ENCODE peak calls at places on chromosomes 12 and 14, in nine cellular contexts. W, U, E, Y, S, M, K, F and N are unnamed samples.

GRCh38 chr12:4133636-4134433 is 139.7 kb upstream of the CCND2 start:
- DNase-seq in M (peak; percentile 59), F (no peak), K (no peak), E (no peak), Y (no peak), W (peak; percentile 41), S (no peak), U (no peak), N (no peak)

GRCh38 chr12:21818627-21819026 is 44.1 kb upstream of the KCNJ8 start:
- DNase-seq in F (no peak), Y (no peak), M (no peak), S (no peak), U (no peak), K (no peak), W (no peak), E (no peak), N (no peak)

GRCh38 chr14:98130691-98131090 is 1141.3 kb downstream of the BCL11B start:
- DNase-seq in S (no peak), W (no peak), F (no peak), M (no peak), Y (no peak), K (no peak), U (no peak), E (no peak), N (no peak)

GRCh38 chr12:49529409-49529808 is 9.4 kb upstream of the KCNH3 start:
- DNase-seq in Y (no peak), K (no peak), U (no peak), M (no peak), W (no peak), F (no peak), S (no peak), E (no peak), N (no peak)

GRCh38 chr14:68548194-68549056 is 244.4 kb downstream of the ZFP36L1 start:
- DNase-seq in F (peak; percentile 96), Y (peak; percentile 95), S (peak; percentile 92), U (peak; percentile 58), K (peak; percentile 80), E (peak; percentile 82), M (peak; percentile 98), W (peak; percentile 92), N (no peak)

GRCh38 chr12:49636574-49636973 is 13.2 kb downstream of the PRPF40B start:
- DNase-seq in M (peak; percentile 61), F (peak; percentile 15), U (no peak), S (peak; percentile 66), K (no peak), W (no peak), E (no peak), Y (peak; percentile 60), N (no peak)

GRCh38 chr14:85437143-85437542 is 92.8 kb upstream of the FLRT2 start:
- DNase-seq in K (peak; percentile 41), M (no peak), E (no peak), W (no peak), S (no peak), U (peak; percentile 20), F (no peak), Y (no peak), N (no peak)

GRCh38 chr14:72652179-72652578 is 241.7 kb downstream of the DPF3 start:
- DNase-seq in K (no peak), W (no peak), E (no peak), F (no peak), M (no peak), Y (no peak), S (no peak), U (no peak), N (no peak)

GRCh38 chr12:19613051-19613535 is 173.8 kb downstream of the AEBP2 start:
- DNase-seq in Y (no peak), F (no peak), K (no peak), W (no peak), S (no peak), M (no peak), U (no peak), E (no peak), N (no peak)

GRCh38 chr12:96261557-96261956 is 67.4 kb downstream of the ELK3 start:
- DNase-seq in E (no peak), U (no peak), F (no peak), W (no peak), Y (no peak), K (no peak), S (no peak), M (no peak), N (no peak)
- TF ChIP-seq POLR2A in E (no peak), U (no peak), F (no peak), W (no peak), Y (no peak), K (no peak), S (no peak), M (no peak), N (no peak)

DNA sequence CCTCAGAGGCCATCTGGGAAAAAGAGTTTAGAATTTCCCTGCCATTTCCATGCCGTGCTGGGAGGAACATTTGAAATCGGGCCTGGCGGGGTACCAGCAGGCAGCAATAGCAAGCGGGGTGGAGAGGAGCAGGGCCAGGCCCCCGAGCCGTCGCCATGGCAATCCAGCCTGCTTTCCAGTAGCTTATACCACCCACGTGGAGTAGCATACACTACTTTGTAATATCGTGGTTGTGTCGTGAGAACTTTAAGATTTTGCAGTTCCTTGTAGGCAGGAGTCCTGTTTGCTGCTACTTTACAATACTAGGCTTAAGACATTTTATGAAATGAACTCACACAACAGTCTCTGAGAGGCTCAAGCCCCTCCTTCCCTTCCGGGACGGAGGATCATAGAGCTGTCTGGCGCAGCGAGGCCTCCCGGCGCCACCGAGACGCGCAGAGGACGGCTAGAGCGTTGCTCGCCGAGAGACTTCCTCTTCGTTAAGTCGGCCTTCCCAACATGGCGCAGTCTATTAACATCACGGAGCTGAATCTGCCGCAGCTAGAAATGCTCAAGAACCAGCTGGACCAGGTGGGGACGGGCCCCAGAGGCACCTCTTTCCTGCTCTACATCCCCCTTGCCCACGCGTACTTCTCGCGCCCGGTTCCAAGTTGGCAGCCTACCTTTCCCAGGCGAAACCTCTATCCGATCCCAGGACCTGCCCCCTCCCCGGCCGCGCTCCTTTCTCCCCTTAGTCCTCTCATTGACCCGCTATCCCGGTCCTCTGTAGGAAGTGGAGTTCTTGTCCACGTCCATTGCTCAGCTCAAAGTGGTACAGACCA is at the start of gene PFDN5:
- DNase-seq in Y (peak; percentile 89), U (peak; percentile 91), S (peak; percentile 83), M (peak; percentile 97), F (peak; percentile 95), E (peak; percentile 82), K (peak; percentile 88), W (peak; percentile 90), N (peak; percentile 91)
- TF ChIP-seq POLR2A in Y (peak; percentile 63), U (peak; percentile 90), S (peak; percentile 62), M (no peak), F (peak; percentile 47), E (peak; percentile 88), K (peak; percentile 79), W (peak; percentile 49), N (peak; percentile 88)

GRCh38 chr14:81533536-81534343 is at the start of gene SEL1L:
- DNase-seq in E (peak; percentile 99), W (peak; percentile 100), S (peak; percentile 99), U (peak; percentile 99), Y (peak; percentile 100), K (peak; percentile 97), F (peak; percentile 100), M (peak; percentile 100), N (peak; percentile 99)
- TF ChIP-seq POLR2A in E (peak; percentile 29), W (peak; percentile 88), S (peak; percentile 56), U (peak; percentile 99), Y (peak; percentile 74), K (peak; percentile 86), F (peak; percentile 49), M (no peak), N (peak; percentile 88)

DNA sequence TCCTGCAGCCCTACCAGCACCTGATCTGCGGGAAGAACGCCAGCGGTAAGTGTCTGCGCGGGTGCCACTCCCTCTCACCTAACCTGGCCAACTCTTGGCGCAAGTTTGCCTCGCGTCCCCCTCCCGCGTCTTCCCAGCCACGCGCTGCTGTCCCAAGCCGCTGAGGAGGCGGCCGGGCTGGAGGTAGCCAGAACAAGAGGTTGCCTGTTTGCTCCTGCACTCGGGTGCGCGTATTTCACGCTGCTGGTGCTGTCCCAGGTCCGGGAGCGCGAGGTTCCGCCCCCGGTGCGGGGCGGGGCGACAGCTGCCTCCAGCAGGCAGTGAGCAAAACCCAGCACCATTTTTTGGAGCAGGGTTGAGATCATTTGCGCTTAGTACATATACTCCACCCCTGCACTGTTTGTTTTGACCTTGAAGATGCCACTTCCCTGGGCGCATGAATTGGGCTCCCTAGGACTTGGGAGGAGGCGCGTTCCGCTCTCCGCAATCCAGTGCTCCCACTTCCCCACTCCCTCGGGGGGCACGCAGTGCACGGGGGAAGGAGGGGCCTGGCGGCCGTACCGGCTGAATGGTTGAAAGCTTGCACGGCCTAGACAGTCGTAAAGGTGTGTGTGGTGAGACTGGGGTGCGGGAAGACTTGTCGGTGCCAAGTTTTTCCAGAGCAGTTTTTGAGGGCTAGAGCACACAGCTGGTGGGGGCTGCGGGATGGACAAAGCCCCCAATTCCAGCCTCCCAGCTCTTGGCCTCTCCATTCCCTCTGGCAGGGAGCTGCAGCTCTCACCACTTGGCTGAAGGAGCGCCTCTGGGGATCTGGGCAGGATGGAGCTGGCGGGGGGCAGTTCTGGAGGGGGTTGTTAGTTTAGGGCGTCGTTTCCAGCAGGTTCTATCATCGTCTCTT is 226.9 kb upstream of the CRY1 start:
- DNase-seq in S (no peak), W (peak; percentile 18), M (peak; percentile 89), K (peak; percentile 82), U (peak; percentile 43), Y (no peak), E (no peak), F (peak; percentile 30), N (no peak)
- TF ChIP-seq POLR2A in S (no peak), W (no peak), M (no peak), K (peak; percentile 46), U (no peak), Y (no peak), E (no peak), F (no peak), N (no peak)